ENCODE peak calls at places on chromosomes 5 and 9, in nine cellular contexts. I is adipocyte, P is H9, C is colonic mucosa, V is heart right ventricle, A is neural progenitor cell, N is left ventricle myocardium inferior, E is right atrium auricular region, Z is left lung. G is an unnamed sample. For H3K4me1, H3K27me3 and H3K9me3, the result is how much of the 10 kb centered on the place peaks cover.

GRCh38 chr5:98106116-98107088 is 667.1 kb upstream of the RGMB start:
- DNase-seq in I (peak), P (no peak), C (no peak), V (no peak), A (no peak), N (no peak), E (no peak), Z (no peak), G (no peak)

GRCh38 chr5:135154197-135154596 is 120.2 kb upstream of the PITX1 start:
- DNase-seq in I (peak), P (no peak), C (no peak), V (no peak), A (no peak), N (no peak), E (no peak), Z (no peak), G (peak)

GRCh38 chr9:26802921-26803320 is 89.7 kb downstream of the CAAP1 start:
- DNase-seq in I (no peak), P (no peak), C (no peak), V (no peak), A (no peak), N (no peak), E (no peak), Z (no peak), G (no peak)

GRCh38 chr9:5876026-5876425 is 14.7 kb upstream of the MLANA start:
- DNase-seq in I (no peak), P (no peak), C (no peak), V (no peak), A (no peak), N (no peak), E (no peak), Z (no peak), G (no peak)

GRCh38 chr5:34534237-34535108 is 121.7 kb upstream of the RAI14 start:
- DNase-seq in I (peak), P (no peak), C (no peak), V (no peak), A (no peak), N (no peak), E (no peak), Z (no peak), G (no peak)

GRCh38 chr9:347667-348292 is 133.1 kb downstream of the DOCK8 start:
- DNase-seq in I (peak), P (no peak), C (no peak), V (no peak), A (peak), N (no peak), E (no peak), Z (no peak), G (no peak)

GRCh38 chr9:98575379-98576346 is 133.1 kb downstream of the GABBR2 start:
- DNase-seq in I (no peak), P (no peak), C (no peak), V (no peak), A (no peak), N (no peak), E (no peak), Z (no peak), G (no peak)

GRCh38 chr5:87413116-87413645 is 451 bp upstream of the CCNH start:
- DNase-seq in I (peak), P (no peak), C (peak), V (no peak), A (peak), N (no peak), E (no peak), Z (no peak), G (no peak)

GRCh38 chr9:14326264-14326826 is 12.4 kb upstream of the NFIB start:
- DNase-seq in I (peak), P (no peak), C (no peak), V (no peak), A (no peak), N (no peak), E (no peak), Z (no peak), G (no peak)

GRCh38 chr5:135966165-135966564 is 11.4 kb upstream of the LECT2 start:
- DNase-seq in I (no peak), P (no peak), C (no peak), V (no peak), A (no peak), N (no peak), E (no peak), Z (no peak), G (no peak)

GRCh38 chr5:61918606-61919005 is 387.4 kb upstream of the KIF2A start:
- DNase-seq in I (no peak), P (no peak), C (no peak), V (no peak), A (no peak), N (no peak), E (no peak), Z (no peak), G (no peak)

GRCh38 chr5:42854795-42855194 is 43.1 kb upstream of the SELENOP start:
- DNase-seq in I (no peak), P (no peak), C (peak), V (no peak), A (no peak), N (no peak), E (no peak), Z (no peak), G (no peak)

GRCh38 chr5:139678751-139679750 is 30.9 kb downstream of the CXXC5 start:
- DNase-seq in I (peak), P (no peak), C (no peak), V (no peak), A (no peak), N (no peak), E (no peak), Z (no peak), G (no peak)

GRCh38 chr5:116600876-116601275 is 26.3 kb upstream of the SEMA6A start:
- DNase-seq in I (peak), P (no peak), C (no peak), V (no peak), A (no peak), N (no peak), E (no peak), Z (no peak), G (no peak)

GRCh38 chr5:79070002-79070567 is 518 bp downstream of the BHMT2 start:
- DNase-seq in I (peak), P (peak), C (no peak), V (peak), A (no peak), N (peak), E (no peak), Z (peak), G (no peak)

GRCh38 chr9:107147134-107147533 is 135.9 kb upstream of the RAD23B start:
- DNase-seq in I (no peak), P (no peak), C (no peak), V (no peak), A (no peak), N (no peak), E (no peak), Z (no peak), G (no peak)

GRCh38 chr9:14428781-14429230 is 114.9 kb upstream of the NFIB start:
- DNase-seq in I (peak), P (peak), C (peak), V (peak), A (peak), N (peak), E (peak), Z (peak), G (no peak)

GRCh38 chr9:81801190-81801589 is 111.8 kb upstream of the TLE1 start:
- DNase-seq in I (no peak), P (no peak), C (no peak), V (no peak), A (no peak), N (no peak), E (no peak), Z (no peak), G (no peak)

GRCh38 chr5:135140805-135141204 is 106.8 kb upstream of the PITX1 start:
- DNase-seq in I (peak), P (no peak), C (peak), V (peak), A (no peak), N (no peak), E (peak), Z (peak), G (no peak)

GRCh38 chr5:1483856-1484255 is 38.6 kb upstream of the SLC6A3 start:
- DNase-seq in I (no peak), P (no peak), C (no peak), V (no peak), A (no peak), N (no peak), E (no peak), Z (no peak), G (no peak)
- H3K4me1 ChIP-seq in I (under half), P (under half), C (under half), V (under half), A (under half), N (under half), E (under half), Z (under half), G (under half)

DNA sequence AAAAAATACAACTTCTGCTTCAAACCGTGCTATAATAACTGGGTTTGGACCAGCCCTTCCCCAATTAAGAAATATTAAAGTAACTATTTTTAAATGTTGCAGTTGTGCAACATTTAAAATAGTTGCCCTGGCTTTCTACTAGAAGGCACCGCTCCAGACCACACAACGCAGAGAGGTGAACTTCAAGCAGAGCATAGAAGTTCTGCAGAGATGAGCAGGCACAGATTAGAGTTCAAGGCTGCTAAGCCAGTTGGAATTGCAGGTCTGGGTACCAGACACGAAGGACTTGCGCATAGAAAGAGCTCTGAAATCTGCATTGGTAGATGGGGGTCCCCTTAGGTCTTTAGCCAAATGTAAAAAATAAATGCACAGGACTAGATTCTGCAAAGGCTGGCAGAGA is 58.7 kb upstream of the GALNT10 start:
- DNase-seq in I (no peak), P (no peak), C (no peak), V (no peak), A (no peak), N (no peak), E (no peak), Z (no peak), G (no peak)
- H3K27me3 ChIP-seq in I (under half), P (under half), C (under half), V (under half), A (under half), N (under half), E (under half), Z (under half), G (under half)

GRCh38 chr5:126309860-126310259 is 113.3 kb upstream of the GRAMD2B start:
- DNase-seq in I (peak), P (no peak), C (no peak), V (no peak), A (no peak), N (no peak), E (no peak), Z (no peak), G (no peak)
- H3K9me3 ChIP-seq in I (under half), P (under half), C (under half), V (under half), A (under half), N (under half), E (under half), Z (under half), G (under half)

GRCh38 chr5:171956870-171957501 is 49.5 kb downstream of the FBXW11 start:
- DNase-seq in I (no peak), P (no peak), C (no peak), V (no peak), A (no peak), N (no peak), E (no peak), Z (no peak), G (no peak)

GRCh38 chr5:171954721-171955120 is 51.7 kb downstream of the FBXW11 start:
- DNase-seq in I (peak), P (no peak), C (no peak), V (no peak), A (no peak), N (no peak), E (no peak), Z (no peak), G (no peak)

GRCh38 chr5:171953860-171954701 is 52.4 kb downstream of the FBXW11 start:
- DNase-seq in I (peak), P (no peak), C (no peak), V (no peak), A (no peak), N (no peak), E (no peak), Z (no peak), G (no peak)

GRCh38 chr5:171956314-171956713 is 50.1 kb downstream of the FBXW11 start:
- DNase-seq in I (no peak), P (no peak), C (no peak), V (no peak), A (no peak), N (no peak), E (no peak), Z (no peak), G (no peak)

DNA sequence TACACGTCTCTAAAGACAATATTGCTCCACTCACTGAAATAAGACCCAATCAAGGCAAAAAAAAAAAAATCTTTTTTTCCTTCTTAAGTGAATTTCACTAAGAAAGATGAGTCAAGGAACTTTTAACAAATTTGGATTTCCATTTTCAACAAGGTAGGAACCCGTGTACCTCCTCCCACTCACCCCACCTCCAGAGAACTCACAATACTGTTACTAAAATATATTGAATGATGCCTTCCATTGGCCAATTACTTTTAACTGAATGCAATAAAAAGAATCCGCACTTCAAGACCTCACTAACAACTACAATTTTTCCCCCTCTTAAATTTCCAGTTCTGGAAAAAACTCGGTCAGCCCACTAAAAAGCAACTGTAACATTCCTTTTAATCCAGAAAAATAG is 50.7 kb downstream of the FBXW11 start:
- DNase-seq in I (no peak), P (no peak), C (no peak), V (no peak), A (no peak), N (no peak), E (no peak), Z (no peak), G (no peak)
- H3K4me1 ChIP-seq in I (under half), P (under half), C (under half), V (under half), A (under half), N (half or more), E (under half), Z (under half), G (under half)

GRCh38 chr5:35672995-35673394 is 55.3 kb downstream of the SPEF2 start:
- DNase-seq in I (no peak), P (peak), C (no peak), V (no peak), A (no peak), N (no peak), E (no peak), Z (no peak), G (peak)

GRCh38 chr5:35677878-35678277 is 60.2 kb downstream of the SPEF2 start:
- DNase-seq in I (no peak), P (no peak), C (no peak), V (no peak), A (no peak), N (no peak), E (no peak), Z (no peak), G (no peak)

GRCh38 chr5:35675392-35675791 is 57.7 kb downstream of the SPEF2 start:
- DNase-seq in I (no peak), P (peak), C (no peak), V (no peak), A (no peak), N (no peak), E (no peak), Z (no peak), G (no peak)

GRCh38 chr5:35671516-35671915 is 53.9 kb downstream of the SPEF2 start:
- DNase-seq in I (no peak), P (no peak), C (no peak), V (no peak), A (no peak), N (no peak), E (no peak), Z (no peak), G (no peak)

GRCh38 chr5:35674049-35674448 is 56.4 kb downstream of the SPEF2 start:
- DNase-seq in I (no peak), P (no peak), C (no peak), V (no peak), A (no peak), N (no peak), E (no peak), Z (no peak), G (no peak)
- H3K27me3 ChIP-seq in I (under half), P (under half), C (under half), V (under half), A (under half), N (under half), E (under half), Z (under half), G (under half)

GRCh38 chr5:137345396-137345795 is 153.7 kb downstream of the SPOCK1 start:
- DNase-seq in I (no peak), P (no peak), C (no peak), V (no peak), A (no peak), N (no peak), E (no peak), Z (no peak), G (no peak)
- H3K9me3 ChIP-seq in I (under half), P (under half), C (under half), V (under half), A (under half), N (under half), E (under half), Z (under half), G (under half)

GRCh38 chr9:90000925-90001324 is 396.1 kb downstream of the GADD45G start:
- DNase-seq in I (no peak), P (no peak), C (no peak), V (no peak), A (no peak), N (no peak), E (no peak), Z (no peak), G (no peak)
- H3K4me1 ChIP-seq in I (under half), P (under half), C (under half), V (under half), A (under half), N (under half), E (under half), Z (under half), G (under half)

DNA sequence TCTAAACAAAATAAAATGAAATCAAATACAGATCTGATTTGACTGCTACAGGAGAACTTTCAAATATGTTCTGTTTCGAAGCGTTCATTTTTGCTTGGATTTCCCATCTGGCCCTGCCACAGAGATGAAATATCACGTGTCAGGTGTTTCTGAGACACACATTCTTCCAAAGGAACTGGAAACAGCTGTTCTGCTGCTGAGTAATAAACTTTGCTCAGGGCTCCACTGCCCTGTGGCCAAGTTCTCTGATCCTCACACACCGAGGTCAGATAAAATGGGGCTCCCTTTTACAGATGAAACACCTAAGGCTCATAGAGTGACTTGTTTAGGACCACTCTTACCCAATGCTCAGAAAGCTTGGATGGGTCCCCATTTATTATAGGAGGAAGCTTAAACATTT is 42.5 kb downstream of the FRMPD1 start:
- DNase-seq in I (peak), P (no peak), C (no peak), V (no peak), A (no peak), N (no peak), E (no peak), Z (no peak), G (no peak)
- H3K27me3 ChIP-seq in I (under half), P (under half), C (under half), V (under half), A (under half), N (under half), E (under half), Z (under half), G (under half)

G was measured in CD8-positive, alpha-beta T cell.